ENCODE peak calls at places on chromosomes 11 and 22, in six cellular contexts. K is HCT116, I is ovary, T is GM12891, P is A549, L is heart left ventricle. H is an unnamed sample.
A peak's percentile ranks its signal among the peaks of the same experiment; 100 is the strongest.

GRCh38 chr11:86134580-86135318 is 65.9 kb upstream of the PICALM start:
- DNase-seq in K (no peak), I (no peak), T (no peak), P (no peak), L (no peak), H (no peak)

GRCh38 chr11:93089474-93090102 is 108.2 kb downstream of the SLC36A4 start:
- DNase-seq in K (peak; percentile 52), I (no peak), T (no peak), P (peak; percentile 1), L (no peak), H (no peak)

GRCh38 chr11:36417154-36417553 is 92.9 kb downstream of the TRAF6 start:
- DNase-seq in K (no peak), I (no peak), T (no peak), P (no peak), L (no peak), H (no peak)

GRCh38 chr11:69051381-69052342 is 2.9 kb downstream of the TPCN2 start:
- DNase-seq in K (no peak), I (no peak), T (no peak), P (no peak), L (no peak), H (no peak)

GRCh38 chr11:87866951-87867350 is 308.3 kb downstream of the RAB38 start:
- DNase-seq in K (no peak), I (no peak), T (no peak), P (no peak), L (no peak), H (no peak)

GRCh38 chr11:119479685-119480275 is 56.8 kb upstream of the THY1 start:
- DNase-seq in K (no peak), I (no peak), T (no peak), P (peak; percentile 72), L (no peak), H (peak; percentile 49)

GRCh38 chr22:19590696-19591095 is 66.5 kb upstream of the CLDN5 start:
- DNase-seq in K (no peak), I (no peak), T (no peak), P (no peak), L (no peak), H (no peak)

GRCh38 chr11:43788394-43788793 is 92.2 kb upstream of the ALKBH3 start:
- DNase-seq in K (no peak), I (no peak), T (no peak), P (no peak), L (peak; percentile 20), H (no peak)

GRCh38 chr11:102317099-102317767 is at the start of gene BIRC3:
- DNase-seq in K (peak; percentile 91), I (peak; percentile 78), T (peak; percentile 37), P (peak; percentile 72), L (peak; percentile 77), H (peak; percentile 30)

GRCh38 chr11:92439133-92439532 is 214.5 kb downstream of the FAT3 start:
- DNase-seq in K (no peak), I (no peak), T (no peak), P (no peak), L (no peak), H (no peak)

GRCh38 chr11:20671856-20672546 is 2.6 kb downstream of the NELL1 start:
- DNase-seq in K (peak; percentile 0), I (no peak), T (peak; percentile 29), P (peak; percentile 31), L (no peak), H (no peak)

GRCh38 chr11:120197977-120198376 is 12.9 kb upstream of the OAF start:
- DNase-seq in K (no peak), I (no peak), T (no peak), P (no peak), L (no peak), H (no peak)

GRCh38 chr11:68385128-68385527 is 72.7 kb downstream of the LRP5 start:
- DNase-seq in K (no peak), I (peak; percentile 19), T (no peak), P (no peak), L (no peak), H (no peak)

GRCh38 chr11:26550022-26550421 is 22.0 kb downstream of the MUC15 start:
- DNase-seq in K (no peak), I (no peak), T (no peak), P (no peak), L (no peak), H (no peak)

GRCh38 chr11:100833276-100833675 is 146.2 kb downstream of the ARHGAP42 start:
- DNase-seq in K (no peak), I (no peak), T (no peak), P (no peak), L (no peak), H (no peak)

DNA sequence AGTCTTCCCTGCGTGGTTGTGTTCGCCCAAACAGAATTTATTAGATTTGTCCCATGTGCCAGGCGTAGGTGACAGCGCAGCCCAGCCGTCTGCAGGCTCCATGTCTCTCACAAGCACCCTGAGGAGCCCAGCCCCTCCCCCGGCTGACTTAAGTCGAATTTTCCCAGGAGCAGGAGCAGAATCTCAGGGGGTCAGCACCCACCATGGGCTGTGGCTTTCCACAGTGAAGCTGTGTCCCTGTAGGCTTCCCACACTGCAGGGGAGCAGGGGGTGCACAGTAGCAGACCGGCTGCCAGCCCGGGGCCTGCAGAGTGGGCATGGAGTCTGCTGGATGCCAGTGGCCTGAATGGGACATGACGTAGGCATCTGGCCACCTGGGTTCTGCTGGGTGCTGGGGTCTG is 16.0 kb downstream of the PARVG start:
- DNase-seq in K (no peak), I (no peak), T (no peak), P (no peak), L (no peak), H (no peak)
- TF ChIP-seq POLR2A in K (no peak), I (no peak), T (no peak), P (no peak), L (no peak), H (no peak)

DNA sequence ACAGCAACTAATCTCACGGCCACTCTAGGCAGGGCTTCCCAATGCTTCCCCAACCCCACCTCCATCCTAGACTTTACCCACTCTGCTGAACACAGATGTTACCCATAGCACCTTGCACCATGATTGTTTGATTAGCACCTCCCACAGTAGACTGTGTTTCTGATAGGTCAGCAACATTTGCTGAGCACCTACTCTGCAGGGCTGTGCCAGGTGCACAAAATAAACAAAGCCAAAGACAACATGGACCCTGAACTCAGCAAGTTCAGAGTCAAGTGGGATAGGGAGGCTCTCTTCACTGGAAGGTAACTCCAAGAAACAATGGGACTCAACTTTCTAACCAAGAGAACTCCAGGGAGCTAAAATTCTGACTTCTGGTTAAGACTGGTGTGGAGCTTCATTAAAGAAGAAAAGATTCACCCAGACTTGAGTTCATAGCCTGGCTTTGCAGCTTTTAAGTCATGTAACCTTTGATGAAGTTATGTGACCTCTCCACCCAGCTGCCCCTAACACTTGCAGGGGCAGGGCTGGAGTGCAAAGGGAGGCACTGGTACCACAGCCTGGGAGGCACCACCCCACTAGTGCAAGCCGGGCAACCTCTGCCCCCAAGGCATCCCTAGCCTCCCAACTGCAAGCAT is 6.7 kb upstream of the RTN4RL2 start:
- DNase-seq in K (no peak), I (no peak), T (no peak), P (no peak), L (no peak), H (no peak)
- TF ChIP-seq POLR2A in K (no peak), I (no peak), T (no peak), P (no peak), L (no peak), H (no peak)

GRCh38 chr11:67265633-67266423 is 445 bp upstream of the GRK2 start:
- DNase-seq in K (no peak), I (peak; percentile 82), T (peak; percentile 78), P (peak; percentile 76), L (peak; percentile 84), H (peak; percentile 88)

GRCh38 chr11:67267188-67268035 is 1.1 kb downstream of the GRK2 start:
- DNase-seq in K (no peak), I (peak; percentile 51), T (no peak), P (no peak), L (no peak), H (no peak)

GRCh38 chr11:67264886-67265632 is 1.2 kb upstream of the GRK2 start:
- DNase-seq in K (no peak), I (peak; percentile 34), T (no peak), P (no peak), L (no peak), H (no peak)

GRCh38 chr11:67268036-67268683 is 1.9 kb downstream of the GRK2 start:
- DNase-seq in K (no peak), I (no peak), T (peak; percentile 78), P (no peak), L (no peak), H (no peak)

DNA sequence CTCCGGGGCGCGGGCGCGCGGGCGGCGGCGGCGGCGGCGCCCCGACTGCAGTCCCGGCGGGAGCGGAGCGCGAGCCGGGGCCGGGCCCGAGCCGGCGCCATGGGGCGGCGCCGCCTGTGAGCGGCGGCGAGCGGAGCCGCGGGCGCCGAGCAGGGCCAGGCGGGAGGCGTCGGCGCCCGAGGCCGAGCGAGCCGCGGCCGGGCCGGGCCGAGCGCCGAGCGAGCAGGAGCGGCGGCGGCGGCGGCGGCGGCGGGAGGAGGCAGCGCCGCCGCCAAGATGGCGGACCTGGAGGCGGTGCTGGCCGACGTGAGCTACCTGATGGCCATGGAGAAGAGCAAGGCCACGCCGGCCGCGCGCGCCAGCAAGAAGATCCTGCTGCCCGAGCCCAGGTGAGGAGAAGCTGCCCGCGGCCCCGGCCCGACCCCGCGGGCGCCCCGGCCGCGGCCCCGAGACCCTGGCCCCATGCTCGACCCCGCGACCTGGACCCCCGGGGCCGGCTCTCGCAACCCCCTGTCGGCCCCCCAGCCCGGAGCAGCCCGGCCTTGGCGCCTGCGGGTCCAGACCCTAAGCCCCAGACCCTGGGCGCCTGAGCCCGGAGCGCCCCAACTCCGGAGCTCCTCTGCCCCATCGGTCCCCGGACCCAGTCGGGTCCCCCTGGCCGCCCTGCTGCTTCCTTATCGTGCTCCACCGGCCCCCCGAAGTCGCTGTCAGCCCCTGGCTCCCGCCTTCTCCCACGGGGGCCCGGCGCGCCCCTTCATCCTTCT is at the start of gene GRK2:
- DNase-seq in K (no peak), I (peak; percentile 58), T (no peak), P (peak; percentile 44), L (no peak), H (peak; percentile 65)
- TF ChIP-seq POLR2A in K (no peak), I (no peak), T (no peak), P (no peak), L (no peak), H (peak; percentile 50)

GRCh38 chr11:13939952-13940610 is 22.4 kb upstream of the SPON1 start:
- DNase-seq in K (peak; percentile 44), I (no peak), T (no peak), P (peak; percentile 33), L (no peak), H (peak; percentile 60)
- TF ChIP-seq POLR2A in K (no peak), I (no peak), T (no peak), P (no peak), L (no peak), H (no peak)

GRCh38 chr11:865512-866430 is 23.1 kb downstream of the TSPAN4 start:
- DNase-seq in K (no peak), I (no peak), T (no peak), P (no peak), L (no peak), H (no peak)
- TF ChIP-seq POLR2A in K (no peak), I (no peak), T (no peak), P (no peak), L (no peak), H (no peak)

GRCh38 chr11:121418625-121419114 is 33.4 kb upstream of the SORL1 start:
- DNase-seq in K (no peak), I (no peak), T (no peak), P (no peak), L (peak; percentile 42), H (no peak)
- TF ChIP-seq POLR2A in K (no peak), I (no peak), T (peak; percentile 42), P (no peak), L (no peak), H (no peak)